ENCODE peak calls at places on chromosomes 11 and 22, in eight cellular contexts. One of them, this sample, is unnamed. For H3K9me3, the result is how much of the 10 kb centered on the place peaks cover.

GRCh38 chr22:46564084-46564714 is 26.8 kb upstream of the CELSR1 start:
- DNase-seq in ovary: no peak
- DNase-seq in Peyer's patch: no peak
- DNase-seq in uterus: no peak
- DNase-seq in left lung: peak
- DNase-seq in sigmoid colon: peak
- DNase-seq in lung: no peak
- DNase-seq in transverse colon: peak
- DNase-seq in this sample: peak

GRCh38 chr22:29767289-29768051 is at the start of gene UQCR10:
- DNase-seq in transverse colon: peak
- DNase-seq in lung: peak
- DNase-seq in sigmoid colon: peak
- DNase-seq in left lung: peak
- DNase-seq in ovary: peak
- DNase-seq in uterus: peak
- DNase-seq in Peyer's patch: peak
- DNase-seq in this sample: peak

GRCh38 chr22:21938906-21939305 is 13.7 kb downstream of the PPM1F start:
- DNase-seq in transverse colon: no peak
- DNase-seq in uterus: no peak
- DNase-seq in ovary: no peak
- DNase-seq in lung: no peak
- DNase-seq in left lung: no peak
- DNase-seq in sigmoid colon: no peak
- DNase-seq in Peyer's patch: no peak
- DNase-seq in this sample: no peak

GRCh38 chr11:1401656-1402221 is 12.0 kb downstream of the BRSK2 start:
- DNase-seq in lung: peak
- DNase-seq in sigmoid colon: no peak
- DNase-seq in left lung: peak
- DNase-seq in Peyer's patch: no peak
- DNase-seq in uterus: peak
- DNase-seq in transverse colon: peak
- DNase-seq in ovary: peak
- DNase-seq in this sample: peak

GRCh38 chr11:128711136-128711535 is 17.3 kb downstream of the FLI1 start:
- DNase-seq in ovary: no peak
- DNase-seq in sigmoid colon: no peak
- DNase-seq in lung: no peak
- DNase-seq in uterus: no peak
- DNase-seq in Peyer's patch: no peak
- DNase-seq in transverse colon: no peak
- DNase-seq in left lung: no peak
- DNase-seq in this sample: no peak

GRCh38 chr11:62604460-62605130 is 2.9 kb upstream of the MTA2 start:
- DNase-seq in Peyer's patch: no peak
- DNase-seq in left lung: no peak
- DNase-seq in sigmoid colon: no peak
- DNase-seq in transverse colon: no peak
- DNase-seq in lung: no peak
- DNase-seq in uterus: no peak
- DNase-seq in ovary: no peak
- DNase-seq in this sample: no peak

GRCh38 chr11:88411265-88411664 is 73.7 kb upstream of the CTSC start:
- DNase-seq in lung: no peak
- DNase-seq in uterus: no peak
- DNase-seq in transverse colon: no peak
- DNase-seq in sigmoid colon: no peak
- DNase-seq in left lung: no peak
- DNase-seq in Peyer's patch: no peak
- DNase-seq in ovary: no peak
- DNase-seq in this sample: no peak

GRCh38 chr11:75275581-75275980 is 35.0 kb downstream of the TPBGL start:
- DNase-seq in Peyer's patch: peak
- DNase-seq in lung: peak
- DNase-seq in uterus: no peak
- DNase-seq in left lung: peak
- DNase-seq in ovary: peak
- DNase-seq in sigmoid colon: peak
- DNase-seq in transverse colon: peak
- DNase-seq in this sample: no peak

GRCh38 chr11:35166369-35167360 is 27.7 kb downstream of the CD44 start:
- DNase-seq in ovary: no peak
- DNase-seq in left lung: no peak
- DNase-seq in transverse colon: no peak
- DNase-seq in uterus: no peak
- DNase-seq in sigmoid colon: peak
- DNase-seq in lung: no peak
- DNase-seq in Peyer's patch: no peak
- DNase-seq in this sample: no peak

GRCh38 chr11:125128450-125128849 is 17.0 kb upstream of the TMEM218 start:
- DNase-seq in uterus: no peak
- DNase-seq in ovary: no peak
- DNase-seq in transverse colon: no peak
- DNase-seq in Peyer's patch: no peak
- DNase-seq in sigmoid colon: no peak
- DNase-seq in lung: no peak
- DNase-seq in left lung: no peak
- DNase-seq in this sample: no peak

GRCh38 chr11:103024086-103024485 is 67.9 kb downstream of the DCUN1D5 start:
- DNase-seq in Peyer's patch: no peak
- DNase-seq in uterus: no peak
- DNase-seq in left lung: no peak
- DNase-seq in transverse colon: no peak
- DNase-seq in ovary: no peak
- DNase-seq in lung: no peak
- DNase-seq in sigmoid colon: no peak
- DNase-seq in this sample: no peak

GRCh38 chr11:121914508-121914907 is 201.5 kb downstream of the BLID start:
- DNase-seq in left lung: no peak
- DNase-seq in Peyer's patch: no peak
- DNase-seq in ovary: no peak
- DNase-seq in transverse colon: no peak
- DNase-seq in lung: no peak
- DNase-seq in uterus: no peak
- DNase-seq in sigmoid colon: no peak
- DNase-seq in this sample: no peak

GRCh38 chr11:129455756-129456436 is 80.2 kb downstream of the BARX2 start:
- DNase-seq in ovary: no peak
- DNase-seq in uterus: no peak
- DNase-seq in lung: no peak
- DNase-seq in sigmoid colon: no peak
- DNase-seq in Peyer's patch: no peak
- DNase-seq in left lung: no peak
- DNase-seq in transverse colon: no peak
- DNase-seq in this sample: no peak

GRCh38 chr11:42311504-42311903 is 852.1 kb upstream of the LRRC4C start:
- DNase-seq in transverse colon: no peak
- DNase-seq in Peyer's patch: no peak
- DNase-seq in ovary: no peak
- DNase-seq in uterus: no peak
- DNase-seq in lung: no peak
- DNase-seq in sigmoid colon: no peak
- DNase-seq in left lung: no peak
- DNase-seq in this sample: no peak

GRCh38 chr22:50416996-50417395 is 57.8 kb downstream of the SBF1 start:
- DNase-seq in lung: no peak
- DNase-seq in ovary: no peak
- DNase-seq in transverse colon: no peak
- DNase-seq in left lung: no peak
- DNase-seq in uterus: no peak
- DNase-seq in sigmoid colon: no peak
- DNase-seq in Peyer's patch: no peak
- DNase-seq in this sample: no peak

GRCh38 chr11:121418625-121419114 is 33.4 kb upstream of the SORL1 start:
- DNase-seq in ovary: no peak
- DNase-seq in lung: peak
- DNase-seq in uterus: no peak
- DNase-seq in transverse colon: peak
- DNase-seq in Peyer's patch: no peak
- DNase-seq in sigmoid colon: no peak
- DNase-seq in left lung: peak
- DNase-seq in this sample: no peak

GRCh38 chr11:64951529-64951928 is 15.8 kb upstream of the GPHA2 start:
- DNase-seq in left lung: no peak
- DNase-seq in uterus: no peak
- DNase-seq in ovary: no peak
- DNase-seq in transverse colon: no peak
- DNase-seq in sigmoid colon: no peak
- DNase-seq in Peyer's patch: no peak
- DNase-seq in lung: no peak
- DNase-seq in this sample: no peak

GRCh38 chr11:109173504-109173903 is 248.5 kb upstream of the C11orf87 start:
- DNase-seq in lung: no peak
- DNase-seq in uterus: no peak
- DNase-seq in sigmoid colon: no peak
- DNase-seq in Peyer's patch: no peak
- DNase-seq in transverse colon: no peak
- DNase-seq in ovary: no peak
- DNase-seq in left lung: no peak
- DNase-seq in this sample: no peak

GRCh38 chr11:115220881-115221280 is 283.3 kb downstream of the CADM1 start:
- DNase-seq in lung: no peak
- DNase-seq in uterus: no peak
- DNase-seq in ovary: no peak
- DNase-seq in transverse colon: no peak
- DNase-seq in left lung: no peak
- DNase-seq in sigmoid colon: no peak
- DNase-seq in Peyer's patch: no peak
- DNase-seq in this sample: no peak
- TF ChIP-seq CTCF in lung: no peak
- TF ChIP-seq CTCF in uterus: no peak
- TF ChIP-seq CTCF in ovary: no peak
- TF ChIP-seq CTCF in transverse colon: no peak
- TF ChIP-seq CTCF in left lung: no peak
- TF ChIP-seq CTCF in sigmoid colon: no peak
- TF ChIP-seq CTCF in Peyer's patch: no peak
- TF ChIP-seq CTCF in this sample: no peak

DNA sequence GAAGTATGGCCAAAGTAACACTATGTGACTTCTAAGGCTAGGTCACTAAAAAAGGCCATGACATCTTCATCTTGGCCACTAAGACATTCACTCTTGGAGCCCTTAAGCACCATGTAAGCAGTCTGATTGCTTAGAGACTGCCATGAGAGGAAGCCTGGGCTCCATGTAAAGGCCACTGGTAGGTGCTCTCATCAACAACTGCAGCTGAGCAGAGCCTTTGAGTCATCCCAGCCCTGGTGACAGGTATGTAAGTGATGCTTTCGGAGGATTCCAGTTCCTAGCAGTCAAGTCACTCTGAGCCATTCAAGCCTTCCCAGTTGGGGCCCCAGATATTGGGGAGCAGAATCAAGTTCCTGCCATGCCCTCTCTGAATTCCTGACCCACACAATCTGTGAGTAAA is 26.2 kb downstream of the GAB2 start:
- DNase-seq in sigmoid colon: no peak
- DNase-seq in transverse colon: no peak
- DNase-seq in lung: no peak
- DNase-seq in Peyer's patch: no peak
- DNase-seq in left lung: no peak
- DNase-seq in uterus: no peak
- DNase-seq in ovary: no peak
- DNase-seq in this sample: no peak
- H3K9me3 ChIP-seq in sigmoid colon: under half
- H3K9me3 ChIP-seq in transverse colon: under half
- H3K9me3 ChIP-seq in lung: under half
- H3K9me3 ChIP-seq in Peyer's patch: under half
- H3K9me3 ChIP-seq in left lung: under half
- H3K9me3 ChIP-seq in uterus: under half
- H3K9me3 ChIP-seq in ovary: under half
- H3K9me3 ChIP-seq in this sample: under half

GRCh38 chr11:68004551-68005335 is 846 bp upstream of the UNC93B1 start:
- DNase-seq in uterus: no peak
- DNase-seq in ovary: no peak
- DNase-seq in Peyer's patch: no peak
- DNase-seq in transverse colon: no peak
- DNase-seq in lung: no peak
- DNase-seq in sigmoid colon: no peak
- DNase-seq in left lung: peak
- DNase-seq in this sample: no peak
- H3K4me3 ChIP-seq in uterus: no peak
- H3K4me3 ChIP-seq in ovary: no peak
- H3K4me3 ChIP-seq in Peyer's patch: peak
- H3K4me3 ChIP-seq in transverse colon: no peak
- H3K4me3 ChIP-seq in lung: no peak
- H3K4me3 ChIP-seq in sigmoid colon: peak
- H3K4me3 ChIP-seq in left lung: peak
- H3K4me3 ChIP-seq in this sample: peak

GRCh38 chr22:32271389-32271788 is 16.2 kb upstream of the SLC5A4 start:
- DNase-seq in uterus: no peak
- DNase-seq in sigmoid colon: no peak
- DNase-seq in transverse colon: no peak
- DNase-seq in Peyer's patch: no peak
- DNase-seq in left lung: no peak
- DNase-seq in ovary: no peak
- DNase-seq in lung: no peak
- DNase-seq in this sample: no peak
- TF ChIP-seq CTCF in uterus: no peak
- TF ChIP-seq CTCF in sigmoid colon: no peak
- TF ChIP-seq CTCF in transverse colon: no peak
- TF ChIP-seq CTCF in Peyer's patch: no peak
- TF ChIP-seq CTCF in left lung: no peak
- TF ChIP-seq CTCF in ovary: no peak
- TF ChIP-seq CTCF in lung: no peak
- TF ChIP-seq CTCF in this sample: no peak

DNA sequence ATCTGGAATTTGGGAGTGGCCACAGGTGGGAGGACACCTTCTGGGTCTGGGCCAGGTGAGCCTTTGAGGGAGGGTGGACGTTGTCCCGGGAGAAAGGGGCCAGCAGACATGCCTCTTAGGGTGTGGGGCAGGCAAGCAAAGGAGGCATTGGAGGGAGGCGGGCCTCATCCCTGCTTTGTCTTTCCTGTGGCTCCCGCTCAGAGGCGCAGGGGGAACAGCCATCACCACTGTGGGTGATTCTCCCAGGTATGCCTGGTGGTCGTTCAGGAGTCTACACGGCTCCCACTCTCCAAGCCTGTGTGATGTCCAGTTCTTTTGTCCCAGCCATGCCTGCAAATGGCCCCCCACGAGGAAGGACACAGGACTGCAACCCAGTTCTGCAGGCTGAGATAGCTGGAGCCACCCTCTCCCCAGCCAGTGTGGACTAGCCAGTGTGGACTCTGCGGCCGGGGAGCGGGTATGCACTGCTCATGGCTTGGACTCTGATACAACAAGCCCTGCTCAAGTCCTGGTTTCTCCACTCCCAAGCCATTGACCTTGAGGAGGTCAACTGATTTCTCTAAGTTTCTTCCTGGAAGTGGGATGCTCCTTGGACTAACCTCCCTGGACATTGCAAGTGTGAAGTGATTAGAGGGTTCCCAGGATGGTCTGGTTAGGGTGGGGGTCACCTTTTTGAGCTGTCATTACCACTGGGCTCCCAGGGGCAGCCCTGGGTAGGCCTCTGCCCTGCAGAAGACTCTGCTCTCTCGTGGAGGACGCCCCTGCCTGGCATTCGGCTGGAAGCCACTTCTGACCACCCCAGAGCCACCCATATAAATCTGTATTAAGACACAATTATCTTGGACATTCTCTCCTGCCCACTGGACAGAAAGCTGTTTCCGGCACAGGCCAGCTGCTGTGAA is 1151.2 kb downstream of the BRD1 start:
- DNase-seq in transverse colon: no peak
- DNase-seq in lung: no peak
- DNase-seq in Peyer's patch: no peak
- DNase-seq in ovary: no peak
- DNase-seq in uterus: no peak
- DNase-seq in sigmoid colon: no peak
- DNase-seq in left lung: no peak
- DNase-seq in this sample: no peak
- H3K9me3 ChIP-seq in transverse colon: under half
- H3K9me3 ChIP-seq in lung: under half
- H3K9me3 ChIP-seq in Peyer's patch: under half
- H3K9me3 ChIP-seq in ovary: under half
- H3K9me3 ChIP-seq in uterus: under half
- H3K9me3 ChIP-seq in sigmoid colon: under half
- H3K9me3 ChIP-seq in left lung: under half
- H3K9me3 ChIP-seq in this sample: under half

This sample was measured in heart right ventricle.